ENCODE peak calls at places on chromosomes 1 and 21, in eight cellular contexts. M is CD8-positive, alpha-beta memory T cell; E is effector memory CD4-positive, alpha-beta T cell; G is A549; U is colonic mucosa; Y is MM.1S; V is HepG2; F is tibial nerve. J is an unnamed sample. For H3K9me3, the result is how much of the 10 kb centered on the place peaks cover.

GRCh38 chr1:228004887-228005462 is 1.8 kb upstream of the WNT3A start:
- DNase-seq in M (no peak), E (no peak), G (no peak), U (no peak), Y (no peak), V (no peak), F (no peak), J (no peak)

GRCh38 chr1:15100369-15101111 is 53.0 kb upstream of the TMEM51 start:
- DNase-seq in M (peak), E (no peak), G (peak), U (peak), Y (peak), V (peak), F (peak), J (peak)

GRCh38 chr1:224668991-224669390 is 52.9 kb downstream of the CNIH3 start:
- DNase-seq in M (no peak), E (no peak), G (no peak), U (no peak), Y (no peak), V (no peak), F (no peak), J (peak)

GRCh38 chr1:29310616-29311180 is 74.4 kb downstream of the PTPRU start:
- DNase-seq in M (no peak), E (no peak), G (no peak), U (no peak), Y (no peak), V (no peak), F (no peak), J (no peak)

GRCh38 chr1:87292684-87293493 is 35.8 kb upstream of the LMO4 start:
- DNase-seq in M (peak), E (peak), G (peak), U (peak), Y (peak), V (peak), F (peak), J (peak)

GRCh38 chr1:63112155-63112914 is 210.0 kb upstream of the FOXD3 start:
- DNase-seq in M (no peak), E (no peak), G (no peak), U (no peak), Y (no peak), V (no peak), F (no peak), J (no peak)

GRCh38 chr1:171869097-171869496 is 27.8 kb downstream of the DNM3 start:
- DNase-seq in M (no peak), E (no peak), G (no peak), U (no peak), Y (no peak), V (no peak), F (no peak), J (no peak)

GRCh38 chr1:18387307-18387706 is 93.4 kb upstream of the KLHDC7A start:
- DNase-seq in M (no peak), E (no peak), G (no peak), U (no peak), Y (no peak), V (no peak), F (no peak), J (no peak)

GRCh38 chr1:23585321-23586022 is 26.2 kb upstream of the ID3 start:
- DNase-seq in M (no peak), E (no peak), G (peak), U (no peak), Y (no peak), V (no peak), F (no peak), J (peak)

GRCh38 chr1:26283871-26284596 is 4.1 kb downstream of the SH3BGRL3 start:
- DNase-seq in M (no peak), E (no peak), G (no peak), U (no peak), Y (no peak), V (no peak), F (no peak), J (no peak)

GRCh38 chr1:201599548-201599947 is 60.6 kb downstream of the NAV1 start:
- DNase-seq in M (no peak), E (no peak), G (no peak), U (no peak), Y (no peak), V (no peak), F (no peak), J (peak)

GRCh38 chr1:223007935-223008334 is 135.1 kb downstream of the TLR5 start:
- DNase-seq in M (no peak), E (no peak), G (no peak), U (no peak), Y (no peak), V (no peak), F (no peak), J (no peak)

GRCh38 chr1:156492013-156492590 is 8.5 kb downstream of the MEF2D start:
- DNase-seq in M (no peak), E (no peak), G (no peak), U (no peak), Y (no peak), V (no peak), F (no peak), J (no peak)

GRCh38 chr1:156490401-156491032 is 10.1 kb downstream of the MEF2D start:
- DNase-seq in M (no peak), E (no peak), G (peak), U (no peak), Y (peak), V (no peak), F (no peak), J (peak)

GRCh38 chr1:156492591-156493080 is 7.9 kb downstream of the MEF2D start:
- DNase-seq in M (no peak), E (no peak), G (no peak), U (peak), Y (no peak), V (no peak), F (no peak), J (no peak)

GRCh38 chr1:156489935-156490293 is 10.7 kb downstream of the MEF2D start:
- DNase-seq in M (no peak), E (no peak), G (no peak), U (no peak), Y (no peak), V (no peak), F (no peak), J (no peak)

GRCh38 chr1:156491151-156491949 is 9.2 kb downstream of the MEF2D start:
- DNase-seq in M (no peak), E (no peak), G (no peak), U (no peak), Y (no peak), V (no peak), F (no peak), J (no peak)
- H3K4me3 ChIP-seq in M (peak), E (no peak), G (no peak), U (no peak), Y (no peak), V (no peak), F (no peak), J (no peak)

GRCh38 chr1:231694081-231694443 is 67.5 kb downstream of the DISC1 start:
- DNase-seq in M (no peak), E (no peak), G (no peak), U (no peak), Y (no peak), V (no peak), F (no peak), J (no peak)
- H3K9me3 ChIP-seq in M (under half), E (under half), G (under half), U (under half), Y (under half), V (under half), F (under half), J (under half)

GRCh38 chr1:16960560-16961296 is 19.7 kb downstream of the MFAP2 start:
- DNase-seq in M (peak), E (peak), G (peak), U (peak), Y (peak), V (peak), F (peak), J (peak)
- H3K4me3 ChIP-seq in M (peak), E (peak), G (peak), U (peak), Y (peak), V (peak), F (peak), J (no peak)

DNA sequence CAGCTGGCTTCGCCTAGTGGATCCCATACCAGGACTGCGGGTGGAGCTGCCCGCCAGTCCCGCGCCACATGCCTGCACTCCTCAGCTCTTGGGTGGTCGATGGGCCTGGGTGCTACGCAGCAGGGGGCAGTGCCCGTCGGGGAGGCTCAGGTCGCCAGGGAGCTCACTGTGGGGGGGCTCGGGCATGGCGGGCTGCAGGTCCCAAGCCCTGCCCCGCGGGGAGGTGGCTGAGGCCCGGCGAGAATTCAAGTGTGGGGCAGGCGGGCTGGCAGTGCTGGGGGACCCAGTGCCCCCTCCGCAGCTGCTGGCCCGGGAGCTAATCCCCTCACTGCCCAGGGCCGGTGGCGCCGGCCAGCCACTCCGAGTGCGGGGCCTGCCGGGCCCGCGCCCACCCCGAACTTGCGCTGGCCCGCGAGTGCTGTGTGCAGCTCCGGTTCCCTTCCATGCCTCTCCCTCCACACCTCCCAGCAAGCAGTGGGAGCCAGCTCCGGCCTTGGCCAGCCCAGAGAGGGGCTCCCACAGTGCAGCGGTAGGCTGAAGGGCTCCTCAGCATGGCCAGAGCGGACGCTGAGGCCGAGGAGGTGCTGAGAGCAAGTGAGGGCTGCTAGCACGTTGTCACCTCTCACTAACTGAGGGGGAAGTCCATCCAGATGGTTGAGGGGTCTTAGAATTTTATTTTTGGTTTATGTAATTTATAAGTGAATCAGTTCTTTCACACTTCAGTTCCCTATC is 85.2 kb upstream of the HMCN1 start:
- DNase-seq in M (no peak), E (no peak), G (no peak), U (no peak), Y (no peak), V (no peak), F (no peak), J (no peak)
- H3K9me3 ChIP-seq in M (under half), E (under half), G (under half), U (under half), Y (under half), V (under half), F (under half), J (under half)

GRCh38 chr1:65792671-65793358 is at the start of gene PDE4B:
- DNase-seq in M (no peak), E (no peak), G (no peak), U (peak), Y (no peak), V (no peak), F (no peak), J (peak)
- H3K4me3 ChIP-seq in M (no peak), E (no peak), G (peak), U (peak), Y (peak), V (no peak), F (peak), J (peak)

GRCh38 chr21:14073615-14074014 is 137.1 kb downstream of the LIPI start:
- DNase-seq in M (no peak), E (no peak), G (no peak), U (no peak), Y (no peak), V (no peak), F (no peak), J (no peak)
- H3K9me3 ChIP-seq in M (under half), E (under half), G (under half), U (under half), Y (under half), V (under half), F (under half), J (under half)

GRCh38 chr1:211839106-211839505 is 8.5 kb upstream of the LPGAT1 start:
- DNase-seq in M (no peak), E (no peak), G (no peak), U (no peak), Y (no peak), V (no peak), F (no peak), J (no peak)
- H3K4me3 ChIP-seq in M (no peak), E (no peak), G (no peak), U (no peak), Y (no peak), V (no peak), F (no peak), J (no peak)

DNA sequence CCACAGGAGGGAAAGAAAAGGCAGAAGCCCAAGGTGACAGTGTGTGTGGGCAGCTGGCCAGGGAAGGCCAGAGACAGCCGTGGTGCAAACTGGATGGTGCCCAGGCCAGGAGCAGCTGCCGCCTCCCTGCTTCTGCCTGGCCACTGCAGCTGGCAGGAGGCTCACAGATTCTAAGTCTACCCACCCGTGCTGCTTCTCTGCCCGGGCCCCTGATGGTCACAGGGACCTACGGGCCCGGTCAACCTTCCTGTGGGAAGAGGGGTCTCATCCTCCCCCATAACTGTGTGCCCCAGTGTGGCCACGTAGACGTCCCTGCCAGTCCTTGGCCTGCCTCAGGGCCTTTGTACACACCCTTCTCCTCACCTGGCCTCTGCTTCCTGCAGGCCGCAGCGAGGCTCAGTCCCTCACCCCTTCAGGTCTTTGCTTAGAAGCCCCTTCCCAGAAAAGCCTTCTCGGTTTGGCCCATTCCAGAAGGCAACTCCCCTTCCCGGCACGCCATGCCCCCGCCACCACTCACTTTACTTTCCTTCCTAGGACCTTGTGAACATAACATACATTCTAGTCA is 192.6 kb upstream of the AJAP1 start:
- DNase-seq in M (no peak), E (no peak), G (no peak), U (no peak), Y (no peak), V (no peak), F (no peak), J (no peak)
- H3K9me3 ChIP-seq in M (under half), E (under half), G (under half), U (under half), Y (under half), V (under half), F (under half), J (under half)

GRCh38 chr1:61139324-61140055 is 57.1 kb downstream of the NFIA start:
- DNase-seq in M (no peak), E (no peak), G (peak), U (no peak), Y (no peak), V (peak), F (no peak), J (no peak)
- H3K4me3 ChIP-seq in M (no peak), E (no peak), G (peak), U (no peak), Y (no peak), V (no peak), F (no peak), J (no peak)

GRCh38 chr21:44734026-44734745 is 22.8 kb upstream of the TSPEAR start:
- DNase-seq in M (no peak), E (no peak), G (no peak), U (no peak), Y (no peak), V (no peak), F (no peak), J (no peak)

GRCh38 chr21:44736291-44737004 is 25.1 kb upstream of the TSPEAR start:
- DNase-seq in M (no peak), E (no peak), G (peak), U (no peak), Y (no peak), V (peak), F (no peak), J (no peak)

GRCh38 chr21:44737706-44738354 is 26.5 kb upstream of the TSPEAR start:
- DNase-seq in M (no peak), E (no peak), G (no peak), U (no peak), Y (no peak), V (no peak), F (no peak), J (no peak)

GRCh38 chr21:44734841-44735240 is 23.5 kb upstream of the TSPEAR start:
- DNase-seq in M (no peak), E (no peak), G (no peak), U (no peak), Y (no peak), V (no peak), F (no peak), J (no peak)

GRCh38 chr21:44735821-44736220 is 24.4 kb upstream of the TSPEAR start:
- DNase-seq in M (no peak), E (no peak), G (no peak), U (no peak), Y (no peak), V (no peak), F (no peak), J (no peak)
- H3K9me3 ChIP-seq in M (under half), E (under half), G (under half), U (under half), Y (under half), V (under half), F (under half), J (under half)

J was measured in hepatocyte.